ENCODE peak calls at places on chromosomes 6 and 20, in eight cellular contexts. I is neural progenitor cell; U is activated CD4-positive, CD25-positive, alpha-beta regulatory T cell; O is stomach; T is GM23248; J is dorsolateral prefrontal cortex; A is endothelial cell; W is GM03348. R is an unnamed sample.

GRCh38 chr6:35486005-35486925 is 10.6 kb downstream of the TEAD3 start:
- DNase-seq in I (peak; percentile 65), U (no peak), O (peak; percentile 86), T (no peak), J (no peak), A (no peak), W (no peak), R (no peak)

GRCh38 chr6:5205877-5206840 is 54.6 kb downstream of the LYRM4 start:
- DNase-seq in I (no peak), U (no peak), O (peak; percentile 38), T (peak; percentile 72), J (peak; percentile 80), A (no peak), W (peak; percentile 72), R (no peak)

GRCh38 chr20:16290358-16290757 is 282.9 kb downstream of the KIF16B start:
- DNase-seq in I (peak; percentile 49), U (no peak), O (no peak), T (no peak), J (no peak), A (no peak), W (no peak), R (no peak)

GRCh38 chr20:33481431-33481941 is 8.4 kb upstream of the CBFA2T2 start:
- DNase-seq in I (no peak), U (no peak), O (no peak), T (no peak), J (no peak), A (no peak), W (no peak), R (no peak)

GRCh38 chr6:27275025-27275956 is 27.8 kb downstream of the PRSS16 start:
- DNase-seq in I (peak; percentile 55), U (no peak), O (no peak), T (no peak), J (no peak), A (no peak), W (no peak), R (no peak)

GRCh38 chr6:108174371-108175175 is 8.8 kb downstream of the NR2E1 start:
- DNase-seq in I (peak; percentile 91), U (no peak), O (no peak), T (peak; percentile 48), J (no peak), A (peak; percentile 73), W (peak; percentile 57), R (no peak)

GRCh38 chr6:107114872-107115694 is at the start of gene BEND3:
- DNase-seq in I (peak; percentile 81), U (peak; percentile 7), O (peak; percentile 32), T (peak; percentile 47), J (peak; percentile 44), A (peak; percentile 34), W (peak; percentile 62), R (peak; percentile 75)

GRCh38 chr6:39882567-39882953 is 51.7 kb downstream of the MOCS1 start:
- DNase-seq in I (no peak), U (no peak), O (no peak), T (peak; percentile 76), J (peak; percentile 50), A (no peak), W (peak; percentile 87), R (no peak)

GRCh38 chr6:107712523-107713213 is 111.4 kb downstream of the SCML4 start:
- DNase-seq in I (no peak), U (no peak), O (no peak), T (peak; percentile 67), J (no peak), A (no peak), W (peak; percentile 28), R (no peak)

GRCh38 chr20:1646975-1647431 is 10.6 kb downstream of the SIRPG start:
- DNase-seq in I (no peak), U (no peak), O (no peak), T (no peak), J (no peak), A (no peak), W (no peak), R (no peak)

GRCh38 chr6:98787401-98787800 is 47.0 kb upstream of the POU3F2 start:
- DNase-seq in I (no peak), U (no peak), O (no peak), T (no peak), J (no peak), A (no peak), W (no peak), R (no peak)

R was measured in NCI-H774.